ENCODE peak calls at places on chromosomes 1 and 21, in seven cellular contexts. V, L, P, C, Z, B and X are unnamed samples.

GRCh38 chr21:45542242-45542666 is at the start of gene SLC19A1:
- DNase-seq in V (peak), L (peak), P (peak), C (peak), Z (peak), B (peak), X (peak)

GRCh38 chr1:7341145-7341900 is 429.8 kb upstream of the VAMP3 start:
- DNase-seq in V (no peak), L (peak), P (no peak), C (no peak), Z (no peak), B (no peak), X (no peak)

GRCh38 chr1:37325010-37325409 is 149.4 kb upstream of the ZC3H12A start:
- DNase-seq in V (no peak), L (no peak), P (no peak), C (no peak), Z (no peak), B (no peak), X (no peak)

GRCh38 chr1:20100632-20101355 is 18.5 kb downstream of the PLA2G2D start:
- DNase-seq in V (no peak), L (peak), P (peak), C (peak), Z (no peak), B (no peak), X (no peak)

GRCh38 chr1:182698977-182699672 is 14.7 kb upstream of the RGS8 start:
- DNase-seq in V (no peak), L (peak), P (peak), C (no peak), Z (no peak), B (no peak), X (no peak)

GRCh38 chr1:98854137-98854536 is 150.5 kb downstream of the PLPPR5 start:
- DNase-seq in V (no peak), L (no peak), P (no peak), C (no peak), Z (no peak), B (no peak), X (no peak)

GRCh38 chr1:217953922-217954321 is 322.8 kb downstream of the SPATA17 start:
- DNase-seq in V (no peak), L (no peak), P (no peak), C (peak), Z (no peak), B (no peak), X (no peak)

GRCh38 chr1:1217621-1218523 is 3.9 kb upstream of the TNFRSF4 start:
- DNase-seq in V (no peak), L (no peak), P (no peak), C (peak), Z (no peak), B (no peak), X (no peak)

GRCh38 chr1:68221001-68221970 is 11.0 kb downstream of the WLS start:
- DNase-seq in V (no peak), L (no peak), P (no peak), C (peak), Z (no peak), B (no peak), X (no peak)

GRCh38 chr1:2073382-2074230 is 23.4 kb downstream of the PRKCZ start:
- DNase-seq in V (no peak), L (peak), P (no peak), C (no peak), Z (no peak), B (no peak), X (no peak)

GRCh38 chr1:228009828-228010775 is 3.3 kb downstream of the WNT3A start:
- DNase-seq in V (peak), L (no peak), P (no peak), C (no peak), Z (no peak), B (no peak), X (no peak)

GRCh38 chr1:64755356-64755755 is 10.5 kb downstream of the RAVER2 start:
- DNase-seq in V (no peak), L (no peak), P (no peak), C (no peak), Z (no peak), B (no peak), X (no peak)
- H3K27ac ChIP-seq in V (no peak), L (no peak), P (no peak), C (no peak), Z (peak), B (no peak), X (no peak)

GRCh38 chr1:85569737-85570404 is 10.7 kb upstream of the CCN1 start:
- DNase-seq in V (no peak), L (no peak), P (no peak), C (no peak), Z (no peak), B (no peak), X (no peak)

GRCh38 chr1:85566890-85567289 is 13.7 kb upstream of the CCN1 start:
- DNase-seq in V (no peak), L (no peak), P (no peak), C (peak), Z (no peak), B (no peak), X (no peak)

GRCh38 chr1:85569122-85569521 is 11.4 kb upstream of the CCN1 start:
- DNase-seq in V (no peak), L (peak), P (no peak), C (peak), Z (no peak), B (no peak), X (no peak)

GRCh38 chr1:85570446-85571180 is 9.9 kb upstream of the CCN1 start:
- DNase-seq in V (no peak), L (no peak), P (no peak), C (no peak), Z (no peak), B (no peak), X (no peak)

DNA sequence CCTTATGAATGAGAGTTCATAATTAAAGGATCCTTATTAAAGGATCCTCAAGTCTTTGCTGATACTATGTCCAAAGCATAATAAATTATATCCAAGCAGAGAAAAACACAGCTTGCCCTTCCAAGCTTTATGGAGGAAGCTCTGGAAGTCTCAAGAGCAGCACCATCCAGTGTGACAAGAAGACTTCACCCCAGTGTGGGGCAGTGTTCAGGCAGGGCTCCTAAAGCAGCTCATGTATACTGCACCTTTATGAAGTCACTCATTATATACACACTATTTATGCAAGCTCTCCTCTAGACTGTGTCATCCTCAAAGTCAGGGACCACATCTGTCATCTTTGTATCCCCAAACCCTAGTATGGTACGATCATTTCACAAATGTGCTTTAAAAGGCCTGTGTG is 11.9 kb upstream of the CCN1 start:
- DNase-seq in V (no peak), L (no peak), P (no peak), C (no peak), Z (no peak), B (no peak), X (no peak)
- TF ChIP-seq CTCF in V (no peak), L (no peak), P (no peak), C (no peak), Z (no peak), B (no peak), X (no peak)

GRCh38 chr1:30262158-30262557 is 461.2 kb downstream of the MATN1 start:
- DNase-seq in V (peak), L (no peak), P (no peak), C (no peak), Z (no peak), B (no peak), X (peak)

GRCh38 chr1:30263888-30264671 is 459.3 kb downstream of the MATN1 start:
- DNase-seq in V (no peak), L (no peak), P (no peak), C (no peak), Z (no peak), B (no peak), X (peak)

GRCh38 chr1:30264672-30265025 is 458.7 kb downstream of the MATN1 start:
- DNase-seq in V (no peak), L (no peak), P (no peak), C (no peak), Z (no peak), B (no peak), X (peak)

GRCh38 chr1:30265127-30266070 is 458.0 kb downstream of the MATN1 start:
- DNase-seq in V (no peak), L (no peak), P (no peak), C (no peak), Z (no peak), B (no peak), X (peak)

DNA sequence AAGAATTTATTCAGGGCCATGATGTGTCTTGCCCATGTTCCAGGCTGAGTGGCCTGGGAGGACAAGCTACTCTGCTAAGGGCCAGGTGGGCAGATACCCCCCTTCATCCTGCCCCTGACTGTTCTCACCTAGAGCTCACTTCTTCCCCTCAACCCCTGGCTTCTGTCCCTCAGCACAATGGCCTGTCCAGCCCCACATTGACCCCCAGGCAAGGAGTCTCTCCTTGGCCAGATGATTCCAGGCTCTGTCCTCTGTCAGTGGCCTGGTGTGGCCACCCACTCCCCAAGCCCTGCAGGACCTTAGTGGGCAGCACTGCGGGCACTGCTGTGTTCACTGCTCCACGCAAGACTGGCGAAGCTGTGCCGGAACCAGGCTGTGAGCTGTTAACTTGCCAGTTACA is 460.0 kb downstream of the MATN1 start:
- DNase-seq in V (peak), L (no peak), P (no peak), C (no peak), Z (no peak), B (no peak), X (no peak)
- H3K27ac ChIP-seq in V (no peak), L (no peak), P (no peak), C (no peak), Z (no peak), B (no peak), X (no peak)

GRCh38 chr1:3903141-3904005 is 3.3 kb upstream of the C1orf174 start:
- DNase-seq in V (peak), L (no peak), P (no peak), C (no peak), Z (peak), B (no peak), X (peak)

GRCh38 chr1:3904006-3904842 is 4.2 kb upstream of the C1orf174 start:
- DNase-seq in V (peak), L (no peak), P (no peak), C (no peak), Z (peak), B (no peak), X (peak)

GRCh38 chr1:3905953-3906671 is 6.0 kb upstream of the C1orf174 start:
- DNase-seq in V (no peak), L (no peak), P (no peak), C (no peak), Z (peak), B (no peak), X (peak)

GRCh38 chr1:3905266-3905952 is 5.3 kb upstream of the C1orf174 start:
- DNase-seq in V (peak), L (no peak), P (no peak), C (no peak), Z (peak), B (no peak), X (peak)

DNA sequence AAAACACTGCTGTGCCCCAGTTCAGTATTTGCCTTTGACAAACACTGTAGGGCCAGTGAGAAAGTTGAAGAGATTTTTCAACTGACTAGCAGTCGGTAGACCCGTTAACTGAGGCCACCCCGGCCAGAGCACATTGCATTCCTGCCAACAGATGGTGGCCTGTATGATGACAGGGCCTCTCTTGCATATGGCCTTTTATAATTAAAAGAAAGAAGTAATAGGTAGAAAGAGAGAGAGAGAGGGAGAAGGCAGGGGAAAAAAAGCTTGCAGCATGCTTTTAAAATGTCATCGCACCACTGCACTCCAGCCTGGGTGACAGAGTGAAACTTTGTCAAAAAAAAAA is 4.7 kb upstream of the C1orf174 start:
- DNase-seq in V (peak), L (no peak), P (no peak), C (no peak), Z (no peak), B (no peak), X (peak)
- TF ChIP-seq CTCF in V (no peak), L (no peak), P (no peak), C (no peak), Z (no peak), B (no peak), X (no peak)

GRCh38 chr1:114258633-114259032 is 105.0 kb upstream of the SYT6 start:
- DNase-seq in V (no peak), L (no peak), P (no peak), C (no peak), Z (no peak), B (no peak), X (no peak)

GRCh38 chr1:114260805-114261488 is 107.3 kb upstream of the SYT6 start:
- DNase-seq in V (no peak), L (no peak), P (no peak), C (no peak), Z (no peak), B (no peak), X (no peak)

GRCh38 chr1:114263343-114263742 is 109.7 kb upstream of the SYT6 start:
- DNase-seq in V (no peak), L (no peak), P (no peak), C (no peak), Z (no peak), B (no peak), X (no peak)

GRCh38 chr1:114259517-114260160 is 106.0 kb upstream of the SYT6 start:
- DNase-seq in V (no peak), L (no peak), P (no peak), C (no peak), Z (no peak), B (no peak), X (no peak)

DNA sequence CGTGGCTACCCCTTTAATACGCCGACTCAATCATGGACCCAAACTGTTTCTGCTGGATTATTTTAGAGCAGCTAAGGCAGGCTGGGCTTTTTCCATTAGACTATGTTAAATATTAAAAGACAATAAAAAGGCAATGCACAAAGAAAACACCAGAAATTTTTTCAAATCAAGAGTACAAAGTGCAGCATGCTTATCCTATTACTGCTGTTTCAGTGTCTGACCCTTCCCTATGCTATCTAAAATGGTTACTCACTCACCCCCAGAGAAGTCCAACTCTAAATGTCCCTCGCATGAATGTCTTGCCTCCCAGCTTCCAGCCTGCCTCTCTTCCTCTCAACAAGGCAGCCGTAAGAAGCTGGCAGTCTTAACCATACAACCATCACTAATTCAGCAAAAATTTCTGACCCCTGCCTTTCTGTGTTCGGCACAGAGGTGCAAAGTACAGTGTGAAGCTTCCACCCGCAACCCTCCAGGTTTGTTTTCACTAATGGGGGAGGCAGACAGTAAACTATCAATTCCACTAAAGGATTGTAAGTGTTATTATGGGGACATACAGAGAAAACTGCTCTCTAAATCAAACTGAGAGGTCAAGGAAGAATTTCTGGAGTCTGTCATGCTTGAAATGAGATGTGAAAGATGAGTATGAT is 108.8 kb upstream of the SYT6 start:
- DNase-seq in V (no peak), L (no peak), P (no peak), C (no peak), Z (no peak), B (no peak), X (no peak)
- H3K27ac ChIP-seq in V (no peak), L (no peak), P (no peak), C (no peak), Z (no peak), B (no peak), X (no peak)

DNA sequence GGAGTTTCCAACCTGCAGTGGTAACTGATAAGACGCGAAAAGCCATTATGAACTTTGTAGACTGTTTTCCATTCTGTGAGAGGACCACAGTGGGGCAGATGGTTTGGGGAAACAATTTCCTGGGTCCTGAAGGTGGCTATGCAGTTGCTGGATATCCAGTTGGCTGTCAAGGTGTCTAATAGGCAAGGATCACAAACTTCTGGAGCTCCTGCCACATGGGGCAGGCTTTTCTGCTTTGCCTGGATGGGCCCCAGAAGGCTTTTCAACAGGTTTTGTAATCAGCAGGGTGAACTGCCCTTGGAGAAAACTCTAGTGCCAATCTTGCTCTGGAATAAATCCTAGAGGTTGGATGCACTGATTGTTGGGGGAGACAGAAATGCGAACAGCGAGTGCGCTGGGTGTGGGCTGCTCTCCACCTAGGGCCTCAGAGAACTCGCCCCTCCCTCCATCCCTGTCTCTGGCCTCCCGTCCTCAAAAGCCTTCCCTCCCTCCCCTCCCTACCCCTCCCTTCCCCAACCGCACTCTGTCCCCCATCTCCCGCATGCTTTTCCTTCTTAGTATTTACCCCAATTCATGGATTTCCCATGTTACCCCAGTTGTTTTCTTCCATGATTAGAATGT is 210.3 kb upstream of the USP24 start:
- DNase-seq in V (no peak), L (no peak), P (no peak), C (no peak), Z (no peak), B (no peak), X (no peak)
- TF ChIP-seq CTCF in V (no peak), L (no peak), P (no peak), C (no peak), Z (no peak), B (no peak), X (no peak)

GRCh38 chr1:44416408-44416807 is 11.4 kb downstream of the RNF220 start:
- DNase-seq in V (no peak), L (no peak), P (no peak), C (no peak), Z (no peak), B (no peak), X (no peak)
- H3K27ac ChIP-seq in V (no peak), L (no peak), P (no peak), C (no peak), Z (no peak), B (no peak), X (no peak)